ENCODE peak calls at places on chromosomes 1 and 21, in nine cellular contexts. Y is astrocyte; P is transverse colon; M is ovary; E is breast epithelium; L is lower lobe of right lung; G is heart left ventricle; N is CD8-positive, alpha-beta T cell; W is hepatocyte. X is an unnamed sample.

GRCh38 chr1:94962745-94963265 is 35.9 kb upstream of the CNN3 start:
- DNase-seq in W (peak; percentile 68), M (peak; percentile 59), E (no peak), G (peak; percentile 29), N (peak; percentile 8), P (peak; percentile 60), L (no peak), Y (no peak), X (peak; percentile 63)

GRCh38 chr1:53589043-53589887 is 130.1 kb downstream of the DMRTB1 start:
- DNase-seq in W (no peak), L (no peak), G (peak; percentile 5), M (no peak), P (peak; percentile 1), Y (no peak), N (no peak), E (no peak), X (no peak)

GRCh38 chr1:150551049-150551783 is 2.0 kb downstream of the ADAMTSL4 start:
- DNase-seq in Y (no peak), N (no peak), M (no peak), W (no peak), P (peak; percentile 21), L (no peak), G (no peak), E (no peak), X (peak; percentile 71)

GRCh38 chr1:93346472-93346991 is 825 bp downstream of the DR1 start:
- DNase-seq in G (peak; percentile 7), N (peak; percentile 15), E (no peak), L (no peak), P (peak; percentile 14), W (peak; percentile 39), Y (peak; percentile 21), M (no peak), X (no peak)

GRCh38 chr1:14980801-14981200 is 172.7 kb upstream of the TMEM51 start:
- DNase-seq in Y (peak; percentile 48), N (no peak), G (no peak), L (no peak), W (no peak), P (no peak), M (peak; percentile 33), E (no peak), X (peak; percentile 22)

GRCh38 chr21:40466893-40467483 is 380.0 kb downstream of the DSCAM start:
- DNase-seq in W (peak; percentile 62), G (no peak), N (no peak), M (no peak), P (no peak), L (no peak), E (no peak), Y (peak; percentile 12), X (no peak)

GRCh38 chr1:51784997-51785421 is 93.5 kb downstream of the NRDC start:
- DNase-seq in M (no peak), Y (peak; percentile 39), P (no peak), N (no peak), L (no peak), W (peak; percentile 42), G (no peak), E (no peak), X (no peak)

GRCh38 chr1:59045636-59046035 is 251.3 kb upstream of the FGGY start:
- DNase-seq in W (no peak), E (no peak), G (no peak), Y (no peak), M (no peak), P (no peak), L (no peak), N (no peak), X (no peak)

GRCh38 chr21:25862596-25862995 is 127.8 kb downstream of the GABPA start:
- DNase-seq in Y (peak; percentile 12), L (no peak), G (no peak), N (no peak), E (no peak), P (no peak), W (no peak), M (no peak), X (no peak)

GRCh38 chr1:184928394-184928793 is 45.9 kb downstream of the NIBAN1 start:
- DNase-seq in E (no peak), P (no peak), L (no peak), M (no peak), W (no peak), G (no peak), Y (no peak), N (no peak), X (no peak)

GRCh38 chr1:208997726-208998312 is 585.7 kb upstream of the CAMK1G start:
- DNase-seq in N (no peak), G (no peak), M (no peak), E (no peak), Y (no peak), P (no peak), W (peak; percentile 13), L (no peak), X (no peak)

GRCh38 chr1:188423088-188423487 is 1594.3 kb downstream of the PLA2G4A start:
- DNase-seq in N (no peak), M (no peak), P (no peak), E (no peak), L (no peak), Y (no peak), G (no peak), W (no peak), X (no peak)

GRCh38 chr1:230427981-230428380 is 1.8 kb upstream of the PGBD5 start:
- DNase-seq in E (no peak), Y (no peak), N (no peak), L (no peak), M (no peak), G (no peak), W (no peak), P (no peak), X (no peak)

GRCh38 chr1:219092206-219092605 is 81.5 kb upstream of the LYPLAL1 start:
- DNase-seq in N (no peak), E (no peak), M (no peak), L (no peak), G (no peak), W (no peak), P (no peak), Y (peak; percentile 80), X (no peak)
- H3K4me1 ChIP-seq in N (no peaks in the 10 kb centered on the region), E (no peaks in the 10 kb centered on the region), M (no peaks in the 10 kb centered on the region), L (no peaks in the 10 kb centered on the region), G (no peaks in the 10 kb centered on the region), W (no peaks in the 10 kb centered on the region), P (no peaks in the 10 kb centered on the region), Y (peaks cover 9% of the 10 kb centered on the region), X (no peaks in the 10 kb centered on the region)

DNA sequence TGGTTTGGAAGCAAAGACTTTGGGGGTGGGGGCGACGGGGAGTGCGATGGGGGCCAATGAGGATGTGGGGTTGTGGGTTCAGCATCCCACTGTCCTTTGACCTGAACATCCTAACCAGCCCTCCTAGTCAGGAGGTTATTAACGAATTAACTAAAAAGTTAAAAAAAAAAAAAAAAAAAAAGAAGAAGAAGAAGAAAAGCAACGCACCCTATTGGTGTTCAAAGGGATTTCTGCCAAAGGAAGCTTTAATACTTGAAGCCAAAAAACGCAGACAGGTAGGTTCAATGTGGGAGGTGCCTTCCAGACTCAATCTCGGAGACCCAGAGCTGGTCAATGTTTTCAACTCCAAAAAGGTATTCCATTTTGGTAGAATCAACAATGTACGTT is 2.2 kb downstream of the CLIC6 start:
- DNase-seq in E (no peak), G (no peak), L (no peak), P (no peak), N (no peak), W (no peak), Y (no peak), M (no peak), X (no peak)
- H3K27me3 ChIP-seq in E (peaks cover 4% of the 10 kb centered on the region), G (peaks cover 30% of the 10 kb centered on the region), L (peaks cover 40% of the 10 kb centered on the region), P (peaks cover 60% of the 10 kb centered on the region), N (peaks cover 11% of the 10 kb centered on the region), W (peaks cover 33% of the 10 kb centered on the region), Y (peaks cover 81% of the 10 kb centered on the region), M (no peaks in the 10 kb centered on the region), X (no peaks in the 10 kb centered on the region)

GRCh38 chr1:20962576-20963258 is 175.6 kb upstream of the HP1BP3 start:
- DNase-seq in E (no peak), P (no peak), G (no peak), L (no peak), W (no peak), Y (no peak), N (no peak), M (no peak), X (no peak)

GRCh38 chr1:20964540-20965484 is 177.7 kb upstream of the HP1BP3 start:
- DNase-seq in M (no peak), G (no peak), P (peak; percentile 33), N (no peak), L (no peak), E (no peak), Y (no peak), W (peak; percentile 46), X (no peak)
- H3K27ac ChIP-seq in M (no peak overlapping the region), G (no peak overlapping the region), P (peak overlapping the region; percentile 70), N (no peak overlapping the region), L (peak overlapping the region; percentile 4), E (no peak overlapping the region), Y (no peak overlapping the region), W (peak overlapping the region; percentile 76), X (no peak overlapping the region)

GRCh38 chr1:202161151-202162048 is 998 bp upstream of the PTPN7 start:
- DNase-seq in M (no peak), N (no peak), E (no peak), W (no peak), Y (no peak), G (no peak), P (no peak), L (no peak), X (peak; percentile 49)
- H3K4me1 ChIP-seq in M (peaks cover 43% of the 10 kb centered on the region), N (peaks cover 91% of the 10 kb centered on the region), E (no peaks in the 10 kb centered on the region), W (no peaks in the 10 kb centered on the region), Y (peaks cover 3% of the 10 kb centered on the region), G (no peaks in the 10 kb centered on the region), P (no peaks in the 10 kb centered on the region), L (peaks cover 24% of the 10 kb centered on the region), X (no peaks in the 10 kb centered on the region)

GRCh38 chr1:3705341-3705950 is 46.8 kb upstream of the CCDC27 start:
- DNase-seq in P (no peak), G (no peak), N (no peak), M (no peak), Y (no peak), E (no peak), W (no peak), L (no peak), X (no peak)
- H3K27me3 ChIP-seq in P (peaks cover 41% of the 10 kb centered on the region), G (peaks cover 26% of the 10 kb centered on the region), N (no peaks in the 10 kb centered on the region), M (no peaks in the 10 kb centered on the region), Y (peaks cover 21% of the 10 kb centered on the region), E (peaks cover 68% of the 10 kb centered on the region), W (peaks cover 18% of the 10 kb centered on the region), L (peaks cover 42% of the 10 kb centered on the region), X (no peaks in the 10 kb centered on the region)